ENCODE peak calls at places on chromosomes 12 and 14, in five cellular contexts. R is stimulated activated CD8-positive, alpha-beta memory T cell treated with anti-CD3 and anti-CD28 coated beads, Interleukin-4, amount 100 ng/mL, for 48 hours; J is HuH-7.5; C is WERI-Rb-1; N is fibroblast of the conjunctiva. P is an unnamed sample.

GRCh38 chr14:53190938-53191337 is 37.8 kb upstream of the DDHD1 start:
- DNase-seq in R (peak; percentile 72), J (no peak), C (no peak), N (no peak), P (peak; percentile 46)

GRCh38 chr14:105064721-105065143 is 498 bp downstream of the GPR132 start:
- DNase-seq in R (peak; percentile 72), J (no peak), C (peak; percentile 58), N (no peak), P (no peak)

GRCh38 chr12:39553476-39553875 is 66.1 kb downstream of the ABCD2 start:
- DNase-seq in R (no peak), J (no peak), C (no peak), N (no peak), P (no peak)

GRCh38 chr14:105484069-105484996 is 2.4 kb upstream of the CRIP1 start:
- DNase-seq in R (peak; percentile 50), J (no peak), C (no peak), N (no peak), P (no peak)

GRCh38 chr12:92553389-92553788 is 149.4 kb upstream of the PLEKHG7 start:
- DNase-seq in R (no peak), J (no peak), C (peak; percentile 71), N (no peak), P (no peak)

GRCh38 chr12:45284096-45284901 is 68.4 kb downstream of the ANO6 start:
- DNase-seq in R (no peak), J (no peak), C (peak; percentile 44), N (no peak), P (peak; percentile 85)

GRCh38 chr14:100896369-100897060 is 7.0 kb downstream of the RTL1 start:
- DNase-seq in R (no peak), J (no peak), C (no peak), N (no peak), P (no peak)

GRCh38 chr12:18718462-18718861 is 19.4 kb downstream of the PLCZ1 start:
- DNase-seq in R (no peak), J (no peak), C (no peak), N (no peak), P (no peak)

GRCh38 chr14:68441532-68441931 is 351.3 kb downstream of the ZFP36L1 start:
- DNase-seq in R (no peak), J (no peak), C (no peak), N (no peak), P (no peak)

GRCh38 chr12:116524964-116525379 is 34.2 kb upstream of the MAP1LC3B2 start:
- DNase-seq in R (no peak), J (no peak), C (no peak), N (peak; percentile 63), P (no peak)

GRCh38 chr12:75705749-75706719 is 194.6 kb upstream of the KRR1 start:
- DNase-seq in R (no peak), J (no peak), C (no peak), N (peak; percentile 91), P (peak; percentile 98)

GRCh38 chr14:21233457-21234076 is 35.7 kb downstream of the HNRNPC start:
- DNase-seq in R (no peak), J (no peak), C (peak; percentile 28), N (no peak), P (no peak)

GRCh38 chr14:64114166-64114565 is 180.0 kb downstream of the ESR2 start:
- DNase-seq in R (no peak), J (no peak), C (peak; percentile 66), N (no peak), P (peak; percentile 87)

GRCh38 chr14:95482967-95483842 is 33.2 kb downstream of the SYNE3 start:
- DNase-seq in R (no peak), J (no peak), C (no peak), N (peak; percentile 79), P (peak; percentile 98)

GRCh38 chr12:6970096-6970527 is 352 bp downstream of the PHB2 start:
- DNase-seq in R (no peak), J (no peak), C (no peak), N (no peak), P (peak; percentile 9)

GRCh38 chr12:6461401-6462233 is 8.9 kb downstream of the VAMP1 start:
- DNase-seq in R (peak; percentile 86), J (no peak), C (no peak), N (no peak), P (no peak)

GRCh38 chr12:3313655-3314305 is 177.2 kb upstream of the PRMT8 start:
- DNase-seq in R (no peak), J (peak; percentile 46), C (peak; percentile 70), N (no peak), P (no peak)

GRCh38 chr12:24596768-24597388 is 352.0 kb downstream of the BCAT1 start:
- DNase-seq in R (no peak), J (no peak), C (no peak), N (peak; percentile 28), P (peak; percentile 65)

GRCh38 chr12:32776258-32776657 is 20.6 kb upstream of the YARS2 start:
- DNase-seq in R (no peak), J (no peak), C (no peak), N (no peak), P (no peak)

GRCh38 chr14:52075371-52075770 is 6.5 kb upstream of the NID2 start:
- DNase-seq in R (no peak), J (no peak), C (no peak), N (no peak), P (no peak)

GRCh38 chr14:75147423-75148071 is 20.7 kb upstream of the NEK9 start:
- DNase-seq in R (no peak), J (no peak), C (no peak), N (peak; percentile 77), P (peak; percentile 98)

GRCh38 chr12:116861331-116861730 is 19.9 kb downstream of the HRK start:
- DNase-seq in R (peak; percentile 32), J (no peak), C (no peak), N (no peak), P (peak; percentile 66)

GRCh38 chr12:3097186-3097804 is 20.1 kb downstream of the TSPAN9 start:
- DNase-seq in R (no peak), J (no peak), C (no peak), N (no peak), P (peak; percentile 92)

GRCh38 chr14:51520087-51520486 is 131.6 kb upstream of the FRMD6 start:
- DNase-seq in R (no peak), J (no peak), C (no peak), N (no peak), P (no peak)

GRCh38 chr12:69927145-69927544 is 102.1 kb downstream of the MYRFL start:
- DNase-seq in R (no peak), J (no peak), C (no peak), N (no peak), P (no peak)

GRCh38 chr14:104426771-104427125 is 152.8 kb upstream of the C14orf180 start:
- DNase-seq in R (no peak), J (no peak), C (no peak), N (no peak), P (no peak)

GRCh38 chr14:34169561-34169960 is 218.7 kb upstream of the EGLN3 start:
- DNase-seq in R (no peak), J (no peak), C (no peak), N (no peak), P (no peak)

P was measured in fibroblast of villous mesenchyme.